ENCODE peak calls at places on chromosome X, in eight cellular contexts. Z, H, D, G, R, P, S and O are unnamed samples.

GRCh38 chrX:24526616-24527015 is 61.5 kb downstream of the PDK3 start:
- DNase-seq in Z (no peak), H (no peak), D (no peak), G (no peak), R (no peak), P (no peak), S (no peak), O (no peak)

GRCh38 chrX:108947205-108947604 is 210.8 kb upstream of the IRS4 start:
- DNase-seq in Z (no peak), H (no peak), D (no peak), G (no peak), R (no peak), P (peak), S (no peak), O (no peak)

GRCh38 chrX:31091819-31092218 is 20.0 kb upstream of the FTHL17 start:
- DNase-seq in Z (no peak), H (no peak), D (no peak), G (no peak), R (no peak), P (no peak), S (no peak), O (no peak)

GRCh38 chrX:38183577-38183976 is 37.1 kb downstream of the SRPX start:
- DNase-seq in Z (no peak), H (peak), D (no peak), G (no peak), R (no peak), P (no peak), S (no peak), O (no peak)

GRCh38 chrX:144259054-144259453 is 375.2 kb downstream of the UBE2NL start:
- DNase-seq in Z (no peak), H (no peak), D (no peak), G (no peak), R (no peak), P (no peak), S (no peak), O (no peak)

GRCh38 chrX:118552501-118552900 is 56.9 kb downstream of the DOCK11 start:
- DNase-seq in Z (no peak), H (peak), D (no peak), G (no peak), R (no peak), P (peak), S (no peak), O (no peak)

GRCh38 chrX:153778684-153779101 is 2.1 kb upstream of the SRPK3 start:
- DNase-seq in Z (no peak), H (no peak), D (no peak), G (peak), R (no peak), P (no peak), S (peak), O (no peak)

GRCh38 chrX:47664737-47665136 is 5.8 kb upstream of the UXT start:
- DNase-seq in Z (no peak), H (no peak), D (no peak), G (no peak), R (no peak), P (no peak), S (no peak), O (peak)

GRCh38 chrX:104670051-104670450 is 104.1 kb downstream of the IL1RAPL2 start:
- DNase-seq in Z (no peak), H (no peak), D (no peak), G (no peak), R (no peak), P (no peak), S (no peak), O (no peak)

GRCh38 chrX:40248822-40249221 is 151.1 kb upstream of the BCOR start:
- DNase-seq in Z (no peak), H (no peak), D (no peak), G (no peak), R (no peak), P (no peak), S (no peak), O (no peak)

GRCh38 chrX:124555036-124555595 is 208.8 kb downstream of the SH2D1A start:
- DNase-seq in Z (no peak), H (peak), D (no peak), G (no peak), R (peak), P (peak), S (no peak), O (no peak)

GRCh38 chrX:23727206-23727605 is 15.9 kb downstream of the ACOT9 start:
- DNase-seq in Z (no peak), H (no peak), D (no peak), G (no peak), R (no peak), P (no peak), S (no peak), O (no peak)

GRCh38 chrX:49197543-49198087 is 2.4 kb downstream of the SYP start:
- DNase-seq in Z (no peak), H (no peak), D (no peak), G (no peak), R (no peak), P (no peak), S (no peak), O (peak)

GRCh38 chrX:23505531-23506303 is 161.6 kb upstream of the PRDX4 start:
- DNase-seq in Z (no peak), H (no peak), D (no peak), G (no peak), R (no peak), P (no peak), S (no peak), O (no peak)

GRCh38 chrX:106159861-106160282 is 8.2 kb upstream of the PWWP3B start:
- DNase-seq in Z (no peak), H (no peak), D (no peak), G (no peak), R (no peak), P (no peak), S (no peak), O (no peak)

GRCh38 chrX:20974326-20974725 is 399.9 kb upstream of the CNKSR2 start:
- DNase-seq in Z (no peak), H (peak), D (no peak), G (no peak), R (no peak), P (peak), S (no peak), O (no peak)